ENCODE peak calls at places on chromosome 19, in eight cellular contexts. V, Q, R, X, Y, N, P and O are unnamed samples.
A peak's percentile ranks its signal among the peaks of the same experiment; 100 is the strongest.

GRCh38 chr19:16571689-16572331 is 405 bp downstream of the SLC35E1 start:
- DNase-seq in Y (peak; percentile 41), P (no peak), R (peak; percentile 62), N (peak; percentile 16), V (no peak), Q (peak; percentile 30), X (peak; percentile 55), O (no peak)

GRCh38 chr19:28905996-28906395 is 307.0 kb downstream of the UQCRFS1 start:
- DNase-seq in Q (no peak), X (no peak), N (peak; percentile 6), V (no peak), Y (no peak), P (no peak), R (no peak), O (no peak)

GRCh38 chr19:18441804-18442788 is 4.2 kb upstream of the ISYNA1 start:
- DNase-seq in P (no peak), R (no peak), Y (no peak), V (no peak), X (no peak), Q (no peak), N (no peak), O (no peak)

GRCh38 chr19:49224856-49225255 is 67.3 kb downstream of the TRPM4 start:
- DNase-seq in R (peak; percentile 72), V (no peak), Q (peak; percentile 83), Y (peak; percentile 71), P (peak; percentile 73), N (peak; percentile 67), X (peak; percentile 80), O (no peak)

GRCh38 chr19:12162882-12163806 is at the start of gene ZNF136:
- DNase-seq in X (peak; percentile 97), R (peak; percentile 97), P (peak; percentile 90), Q (peak; percentile 97), V (peak; percentile 75), N (peak; percentile 97), Y (peak; percentile 95), O (peak; percentile 82)

GRCh38 chr19:5585461-5586299 is 17.9 kb upstream of the TINCR start:
- DNase-seq in N (no peak), Y (no peak), V (no peak), P (no peak), Q (no peak), R (no peak), X (no peak), O (no peak)

GRCh38 chr19:10285393-10285792 is 1.4 kb upstream of the ICAM4 start:
- DNase-seq in V (no peak), P (no peak), X (no peak), Y (no peak), N (no peak), Q (no peak), R (no peak), O (no peak)

GRCh38 chr19:14676762-14677161 is 2.1 kb upstream of the ADGRE3 start:
- DNase-seq in X (no peak), N (no peak), Q (no peak), Y (no peak), V (no peak), R (no peak), P (no peak), O (no peak)

GRCh38 chr19:5339950-5340636 is 519 bp downstream of the PTPRS start:
- DNase-seq in Y (no peak), X (no peak), V (no peak), R (peak; percentile 51), P (no peak), N (no peak), Q (peak; percentile 63), O (no peak)

GRCh38 chr19:58279925-58280316 is 1.2 kb downstream of the ZNF8 start:
- DNase-seq in N (no peak), V (no peak), Q (no peak), X (no peak), P (no peak), Y (no peak), R (no peak), O (no peak)

GRCh38 chr19:56667311-56667870 is 4.2 kb downstream of the ZNF835 start:
- DNase-seq in P (no peak), Y (no peak), V (no peak), X (no peak), Q (no peak), R (no peak), N (no peak), O (no peak)

GRCh38 chr19:55070755-55071502 is 4.7 kb upstream of the EPS8L1 start:
- DNase-seq in Y (peak; percentile 73), Q (no peak), P (peak; percentile 99), N (peak; percentile 45), R (no peak), V (no peak), X (peak; percentile 92), O (no peak)

GRCh38 chr19:13053761-13054604 is 48.7 kb downstream of the LYL1 start:
- DNase-seq in Y (peak; percentile 89), N (peak; percentile 99), V (no peak), X (no peak), Q (no peak), P (peak; percentile 85), R (no peak), O (peak; percentile 83)

GRCh38 chr19:55109527-55110291 is 7.7 kb downstream of the PPP1R12C start:
- DNase-seq in Q (no peak), N (no peak), X (no peak), Y (no peak), R (no peak), P (no peak), V (no peak), O (no peak)

GRCh38 chr19:53409505-53410204 is 14.7 kb downstream of the ZNF765 start:
- DNase-seq in N (no peak), Q (no peak), R (no peak), V (no peak), Y (no peak), X (no peak), P (no peak), O (no peak)

GRCh38 chr19:860481-861098 is 1.1 kb downstream of the CFD start:
- DNase-seq in V (no peak), Y (peak; percentile 59), Q (peak; percentile 54), X (peak; percentile 69), P (peak; percentile 54), R (peak; percentile 50), N (peak; percentile 50), O (no peak)

GRCh38 chr19:56476671-56477428 is at the start of gene ZNF667:
- DNase-seq in N (peak; percentile 41), P (no peak), Y (no peak), X (no peak), R (no peak), V (no peak), Q (peak; percentile 16), O (peak; percentile 11)

GRCh38 chr19:10976200-10976892 is 15.5 kb downstream of the SMARCA4 start:
- DNase-seq in X (no peak), R (peak; percentile 53), Q (no peak), N (no peak), V (no peak), P (no peak), Y (peak; percentile 34), O (no peak)

GRCh38 chr19:1045247-1045603 is 5.3 kb downstream of the ABCA7 start:
- DNase-seq in P (peak; percentile 87), N (no peak), Q (peak; percentile 72), R (peak; percentile 99), Y (peak; percentile 45), V (no peak), X (peak; percentile 66), O (no peak)

GRCh38 chr19:8367327-8368001 is 3.5 kb downstream of the ANGPTL4 start:
- DNase-seq in P (peak; percentile 89), X (no peak), Q (peak; percentile 94), R (no peak), V (no peak), Y (peak; percentile 96), N (peak; percentile 99), O (peak; percentile 90)

GRCh38 chr19:8366121-8366581 is 2.2 kb downstream of the ANGPTL4 start:
- DNase-seq in X (no peak), P (no peak), N (no peak), Y (no peak), Q (no peak), V (no peak), R (no peak), O (no peak)

GRCh38 chr19:8361921-8362793 is 1.8 kb upstream of the ANGPTL4 start:
- DNase-seq in Q (peak; percentile 69), X (peak; percentile 15), N (peak; percentile 99), Y (peak; percentile 98), R (no peak), V (no peak), P (peak; percentile 98), O (peak; percentile 83)

GRCh38 chr19:8366961-8367326 is 3.0 kb downstream of the ANGPTL4 start:
- DNase-seq in P (no peak), X (no peak), Q (no peak), Y (no peak), R (no peak), V (no peak), N (peak; percentile 80), O (no peak)

GRCh38 chr19:8363803-8364771 is at the start of gene ANGPTL4:
- DNase-seq in N (peak; percentile 88), V (no peak), Q (peak; percentile 68), X (no peak), R (no peak), P (no peak), Y (peak; percentile 82), O (no peak)
- TF ChIP-seq CTCF in N (peak; percentile 28), V (peak; percentile 11), Q (no peak), X (no peak), R (no peak), P (no peak), Y (no peak), O (peak; percentile 10)

GRCh38 chr19:45576682-45577081 is 7.9 kb downstream of the OPA3 start:
- DNase-seq in N (no peak), X (no peak), R (no peak), Q (no peak), V (no peak), P (no peak), Y (no peak), O (no peak)
- H3K4me3 ChIP-seq in N (no peak overlapping the region), X (no peak overlapping the region), R (no peak overlapping the region), Q (no peak overlapping the region), V (no peak overlapping the region), P (no peak overlapping the region), Y (no peak overlapping the region), O (no peak overlapping the region)

GRCh38 chr19:48006762-48007161 is 12.3 kb downstream of the ELSPBP1 start:
- DNase-seq in P (no peak), V (no peak), N (no peak), Y (no peak), Q (peak; percentile 61), X (no peak), R (peak; percentile 7), O (no peak)
- TF ChIP-seq CTCF in P (peak; percentile 43), V (no peak), N (no peak), Y (no peak), Q (peak; percentile 71), X (peak; percentile 54), R (peak; percentile 67), O (peak; percentile 24)

DNA sequence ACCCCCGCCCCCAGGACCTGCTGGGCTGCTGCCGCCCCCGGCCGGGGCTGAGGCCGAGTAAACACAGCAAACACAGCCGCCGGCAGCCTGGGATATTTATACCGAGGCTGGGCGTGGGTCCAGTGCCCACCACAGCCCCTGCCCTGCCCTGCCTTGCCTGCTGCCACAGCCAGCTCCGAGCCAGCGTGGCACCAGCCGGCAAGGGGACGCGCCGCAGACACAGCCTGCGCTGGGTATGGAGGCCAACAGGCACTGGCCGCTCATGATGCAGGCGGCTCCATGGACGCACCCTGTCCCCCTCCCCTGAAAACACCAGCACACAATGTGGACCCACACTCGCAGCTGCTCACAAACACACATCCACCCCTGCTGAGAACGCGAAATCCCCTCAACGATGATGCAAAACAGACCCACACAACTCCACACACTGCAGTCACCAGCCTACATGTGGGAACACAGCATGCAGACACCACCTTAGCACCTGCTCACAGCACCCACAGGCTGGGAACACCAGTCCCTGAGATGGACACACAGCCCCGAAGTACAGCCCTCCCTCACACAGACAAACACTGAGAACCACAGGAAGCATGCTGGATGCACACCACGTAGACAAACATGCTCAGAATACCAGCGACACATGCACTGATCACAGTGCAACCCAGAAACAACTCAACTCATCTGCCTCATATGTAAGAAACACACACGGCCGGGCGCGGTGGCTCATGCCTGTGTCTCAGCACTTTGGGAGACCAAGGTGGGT is 16.2 kb downstream of the CCDC97 start:
- DNase-seq in R (peak; percentile 78), X (no peak), Q (peak; percentile 40), Y (no peak), N (peak; percentile 62), V (no peak), P (no peak), O (no peak)
- H3K4me3 ChIP-seq in R (peak overlapping the region; percentile 61), X (no peak overlapping the region), Q (peak overlapping the region; percentile 56), Y (peak overlapping the region; percentile 40), N (peak overlapping the region; percentile 6), V (peak overlapping the region; percentile 24), P (no peak overlapping the region), O (peak overlapping the region; percentile 6)